ENCODE peak calls at places on chromosomes 3 and 15, in six cellular contexts. I is hepatocyte, U is Calu3, P is AG10803, W is foreskin fibroblast, H is fibroblast of pulmonary artery. Q is an unnamed sample.

GRCh38 chr3:128505771-128506170 is 12.8 kb upstream of the GATA2 start:
- DNase-seq in I (no peak), U (no peak), P (no peak), W (no peak), H (peak; percentile 38), Q (no peak)

GRCh38 chr3:31077021-31077601 is 182.7 kb upstream of the GADL1 start:
- DNase-seq in I (peak; percentile 23), U (no peak), P (peak; percentile 79), W (peak; percentile 93), H (peak; percentile 84), Q (no peak)

GRCh38 chr3:109275702-109276293 is 40.5 kb downstream of the DPPA2 start:
- DNase-seq in I (peak; percentile 69), U (peak; percentile 66), P (peak; percentile 22), W (peak; percentile 24), H (peak; percentile 67), Q (peak; percentile 58)

GRCh38 chr15:56739964-56740640 is 6.8 kb upstream of the ZNF280D start:
- DNase-seq in I (no peak), U (no peak), P (no peak), W (no peak), H (no peak), Q (no peak)

GRCh38 chr3:128445357-128445756 is 21.3 kb downstream of the DNAJB8 start:
- DNase-seq in I (no peak), U (no peak), P (no peak), W (no peak), H (no peak), Q (no peak)

GRCh38 chr3:141940204-141940776 is 63.8 kb downstream of the ATP1B3 start:
- DNase-seq in I (peak; percentile 62), U (peak; percentile 93), P (peak; percentile 58), W (peak; percentile 90), H (peak; percentile 63), Q (no peak)

GRCh38 chr15:73997986-73998385 is 3.5 kb downstream of the PML start:
- DNase-seq in I (no peak), U (no peak), P (no peak), W (no peak), H (no peak), Q (no peak)

GRCh38 chr3:158568784-158569183 is 2.2 kb upstream of the MLF1 start:
- DNase-seq in I (no peak), U (no peak), P (no peak), W (no peak), H (no peak), Q (no peak)

GRCh38 chr3:195086341-195086740 is 184.6 kb downstream of the XXYLT1 start:
- DNase-seq in I (no peak), U (no peak), P (no peak), W (no peak), H (no peak), Q (no peak)

GRCh38 chr15:52667597-52667996 is 11.6 kb downstream of the ATOSA start:
- DNase-seq in I (no peak), U (no peak), P (no peak), W (no peak), H (no peak), Q (no peak)

GRCh38 chr3:150875548-150875947 is 29.7 kb downstream of the MINDY4B start:
- DNase-seq in I (no peak), U (no peak), P (no peak), W (peak; percentile 14), H (peak; percentile 11), Q (no peak)

GRCh38 chr3:22172964-22173363 is 422.0 kb upstream of the ZNF385D start:
- DNase-seq in I (no peak), U (no peak), P (no peak), W (no peak), H (no peak), Q (no peak)

GRCh38 chr3:22170370-22170769 is 419.4 kb upstream of the ZNF385D start:
- DNase-seq in I (no peak), U (no peak), P (no peak), W (no peak), H (no peak), Q (no peak)

GRCh38 chr3:22176911-22177310 is 425.9 kb upstream of the ZNF385D start:
- DNase-seq in I (no peak), U (no peak), P (no peak), W (no peak), H (no peak), Q (no peak)

DNA sequence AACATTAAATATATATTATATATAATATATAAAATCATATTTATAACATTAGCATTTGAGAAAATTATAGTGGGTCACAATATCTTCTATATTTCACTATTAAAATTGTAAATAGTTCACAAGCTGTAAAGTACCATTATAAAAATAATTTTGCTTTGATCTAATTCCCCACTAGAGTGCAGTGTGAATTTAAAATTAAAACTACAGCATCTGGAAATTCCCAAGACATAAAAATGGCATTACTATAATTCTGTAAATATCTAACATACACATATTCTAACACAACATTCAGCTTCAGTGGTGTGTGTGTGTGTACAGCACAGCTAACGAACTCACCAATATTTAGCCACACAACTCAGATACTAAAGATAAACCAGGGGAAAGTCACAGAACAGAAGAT is 424.9 kb upstream of the ZNF385D start:
- DNase-seq in I (no peak), U (no peak), P (peak; percentile 5), W (peak; percentile 21), H (peak; percentile 21), Q (no peak)
- TF ChIP-seq CTCF in I (peak; percentile 44), U (no peak), P (no peak), W (no peak), H (peak; percentile 17), Q (peak; percentile 47)

DNA sequence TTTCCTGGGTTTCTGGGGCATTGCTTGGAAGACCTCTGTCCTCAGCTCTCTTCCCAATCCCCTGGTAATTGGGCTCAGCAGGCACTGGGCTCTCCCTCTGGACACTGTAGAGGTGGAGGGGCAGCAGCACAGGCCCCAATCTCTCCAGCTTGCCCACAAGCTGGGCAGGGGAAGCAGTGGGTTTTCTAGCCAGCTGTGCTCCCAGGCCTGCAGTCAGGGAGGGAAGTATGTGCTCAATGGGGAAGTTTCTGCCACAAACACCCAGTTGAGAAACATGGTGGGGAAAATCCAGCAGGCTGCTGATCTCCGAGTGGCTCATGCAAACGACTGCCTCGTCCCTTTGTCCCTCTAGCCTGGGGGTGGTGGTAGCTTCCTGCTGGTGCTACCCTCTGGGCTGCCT is 12.8 kb upstream of the RFT1 start:
- DNase-seq in I (no peak), U (no peak), P (no peak), W (no peak), H (no peak), Q (no peak)
- TF ChIP-seq CTCF in I (no peak), U (no peak), P (no peak), W (no peak), H (no peak), Q (no peak)

GRCh38 chr15:65087873-65088642 is 11.5 kb downstream of the KBTBD13 start:
- DNase-seq in I (no peak), U (no peak), P (no peak), W (peak; percentile 46), H (no peak), Q (no peak)

GRCh38 chr15:65085990-65086679 is 9.6 kb downstream of the KBTBD13 start:
- DNase-seq in I (peak; percentile 8), U (peak; percentile 74), P (no peak), W (peak; percentile 46), H (peak; percentile 39), Q (no peak)

GRCh38 chr15:65087411-65087810 is 10.9 kb downstream of the KBTBD13 start:
- DNase-seq in I (no peak), U (no peak), P (no peak), W (no peak), H (no peak), Q (no peak)

GRCh38 chr15:65085207-65085753 is 8.7 kb downstream of the KBTBD13 start:
- DNase-seq in I (no peak), U (no peak), P (no peak), W (no peak), H (no peak), Q (no peak)

GRCh38 chr15:65086680-65087111 is 10.2 kb downstream of the KBTBD13 start:
- DNase-seq in I (peak; percentile 5), U (no peak), P (no peak), W (no peak), H (no peak), Q (no peak)
- TF ChIP-seq CTCF in I (peak; percentile 1), U (no peak), P (peak; percentile 26), W (no peak), H (peak; percentile 25), Q (peak; percentile 3)

GRCh38 chr15:39172380-39173281 is 408.2 kb upstream of the THBS1 start:
- DNase-seq in I (peak; percentile 39), U (peak; percentile 57), P (peak; percentile 76), W (peak; percentile 52), H (peak; percentile 76), Q (no peak)
- TF ChIP-seq CTCF in I (no peak), U (no peak), P (no peak), W (no peak), H (no peak), Q (no peak)

GRCh38 chr3:176359211-176359610 is 838.1 kb downstream of the TBL1XR1 start:
- DNase-seq in I (no peak), U (no peak), P (no peak), W (no peak), H (no peak), Q (no peak)
- TF ChIP-seq CTCF in I (peak; percentile 11), U (peak; percentile 45), P (no peak), W (no peak), H (no peak), Q (peak; percentile 41)

DNA sequence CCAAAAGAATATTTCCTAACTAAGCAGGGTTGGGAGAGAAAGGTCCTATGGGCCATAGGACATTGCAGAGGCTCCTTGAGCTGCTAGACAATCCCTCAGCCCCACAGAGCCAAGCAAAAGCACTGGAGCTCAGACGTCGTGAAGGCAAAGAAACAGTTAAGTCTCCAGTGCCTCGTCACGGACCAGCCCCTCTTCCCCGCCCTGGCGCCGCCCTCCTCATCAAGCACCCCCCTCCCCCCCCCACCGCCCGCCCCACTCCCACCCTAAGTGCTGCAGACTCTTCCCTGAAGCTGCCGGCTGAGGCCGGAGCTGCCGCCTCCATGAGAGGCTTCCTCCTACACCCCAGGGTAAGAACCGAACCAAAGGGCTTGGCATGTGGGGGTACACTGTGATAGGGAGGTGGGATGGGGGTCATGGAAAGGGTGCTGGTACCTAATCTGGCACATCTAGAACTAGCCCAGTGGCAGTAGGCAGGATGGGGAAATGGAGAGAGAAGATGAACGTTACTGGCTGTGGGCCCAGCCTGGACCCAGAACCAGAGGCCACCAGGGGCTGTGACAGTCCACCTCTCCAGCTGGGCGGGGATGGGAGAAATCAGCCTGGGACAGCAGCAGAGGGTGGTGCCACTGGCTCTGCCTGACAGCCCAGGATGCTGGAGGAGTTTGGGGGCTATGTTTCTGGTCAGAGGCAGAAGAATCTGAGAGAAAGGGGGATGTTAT is at the start of gene MAP1A:
- DNase-seq in I (peak; percentile 76), U (no peak), P (peak; percentile 72), W (peak; percentile 86), H (peak; percentile 49), Q (peak; percentile 45)
- TF ChIP-seq CTCF in I (no peak), U (no peak), P (peak; percentile 17), W (no peak), H (no peak), Q (no peak)

GRCh38 chr15:31264534-31265089 is 62.0 kb upstream of the KLF13 start:
- DNase-seq in I (no peak), U (no peak), P (no peak), W (no peak), H (no peak), Q (no peak)
- TF ChIP-seq CTCF in I (no peak), U (no peak), P (no peak), W (no peak), H (no peak), Q (no peak)